ENCODE peak calls at places on chromosomes 16 and 17, in seven cellular contexts. L is HCT116, V is SK-N-SH, G is H1, N is HepG2, T is K562, O is GM12878. J is an unnamed sample.

GRCh38 chr17:35046740-35047283 is 16.7 kb downstream of the RFFL start:
- DNase-seq in N (peak), L (no peak), O (peak), V (peak), G (no peak), T (peak), J (no peak)

GRCh38 chr17:1714488-1714979 is 4.4 kb upstream of the TLCD2 start:
- DNase-seq in L (peak), V (peak), O (no peak), N (peak), T (peak), G (peak), J (peak)

GRCh38 chr16:72050769-72051464 is 3.4 kb upstream of the HP start:
- DNase-seq in V (no peak), T (no peak), L (no peak), N (no peak), O (no peak), G (no peak), J (no peak)

GRCh38 chr17:28189667-28190066 is 129.3 kb upstream of the TMEM97 start:
- DNase-seq in O (no peak), T (no peak), L (no peak), G (no peak), V (no peak), N (no peak), J (no peak)

GRCh38 chr16:20740007-20740883 is 1.4 kb downstream of the THUMPD1 start:
- DNase-seq in G (no peak), L (no peak), T (no peak), N (peak), V (peak), O (no peak), J (no peak)

GRCh38 chr16:67431805-67432476 is 1.0 kb downstream of the HSD11B2 start:
- DNase-seq in V (peak), N (no peak), O (no peak), G (no peak), T (no peak), L (no peak), J (no peak)

GRCh38 chr17:57294629-57295501 is 38.5 kb downstream of the MSI2 start:
- DNase-seq in G (no peak), T (peak), L (peak), O (no peak), V (peak), N (peak), J (no peak)

GRCh38 chr17:27318633-27319032 is 24.7 kb downstream of the WSB1 start:
- DNase-seq in N (no peak), T (no peak), V (no peak), O (no peak), L (no peak), G (no peak), J (no peak)

GRCh38 chr16:524274-525011 is 3.1 kb upstream of the CAPN15 start:
- DNase-seq in V (no peak), L (no peak), N (no peak), T (no peak), O (no peak), G (no peak), J (no peak)

DNA sequence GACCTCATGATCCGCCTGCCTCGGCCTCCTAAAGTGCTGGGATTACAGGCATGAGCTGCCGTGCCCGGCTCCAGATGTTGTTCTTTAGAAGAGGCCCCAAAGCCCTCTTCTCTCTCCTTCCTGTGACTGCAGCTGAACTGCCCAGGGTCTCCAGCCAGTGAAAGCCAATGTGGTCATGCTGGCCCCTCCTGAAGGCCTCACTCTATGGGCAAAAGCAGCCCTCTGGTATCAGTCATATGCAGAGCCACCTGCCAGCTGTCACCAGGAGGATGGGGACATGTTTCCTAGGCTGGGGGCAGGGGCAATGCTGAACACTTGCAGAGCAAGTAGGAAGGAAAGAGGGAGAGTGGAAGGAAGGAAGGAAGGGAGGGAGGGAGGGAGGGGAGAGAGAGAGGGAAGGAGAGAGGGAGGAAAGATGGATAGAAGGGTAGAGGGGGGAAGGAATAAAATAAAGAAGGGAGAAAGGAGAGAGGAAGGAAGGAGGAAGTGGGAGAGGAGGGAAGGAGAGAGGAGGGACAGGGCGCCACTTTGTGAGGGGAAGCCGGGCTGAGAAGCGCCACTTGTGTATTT is 36.0 kb downstream of the SOCS3 start:
- DNase-seq in V (peak), T (no peak), G (no peak), L (no peak), O (no peak), N (no peak), J (no peak)
- TF ChIP-seq JUND in V (no peak), T (no peak), G (no peak), L (no peak), O (no peak), N (no peak), J (no peak)

GRCh38 chr16:12321363-12321762 is 344.8 kb downstream of the SNX29 start:
- DNase-seq in G (no peak), O (no peak), V (no peak), T (no peak), L (no peak), N (peak), J (no peak)

GRCh38 chr16:12318661-12319463 is 342.3 kb downstream of the SNX29 start:
- DNase-seq in T (no peak), O (no peak), V (no peak), G (no peak), N (peak), L (no peak), J (no peak)

GRCh38 chr16:12317856-12318591 is 341.5 kb downstream of the SNX29 start:
- DNase-seq in O (no peak), V (no peak), T (no peak), L (no peak), N (no peak), G (no peak), J (no peak)

GRCh38 chr16:12319464-12320030 is 343.0 kb downstream of the SNX29 start:
- DNase-seq in G (no peak), N (no peak), L (no peak), O (no peak), T (no peak), V (no peak), J (no peak)

GRCh38 chr16:12320298-12320706 is 343.8 kb downstream of the SNX29 start:
- DNase-seq in G (no peak), T (no peak), L (no peak), N (no peak), V (no peak), O (no peak), J (no peak)
- TF ChIP-seq JUND in G (no peak), T (no peak), L (no peak), N (no peak), V (no peak), O (no peak), J (no peak)

GRCh38 chr16:50789757-50790156 is 47.9 kb downstream of the CYLD start:
- DNase-seq in O (no peak), T (no peak), V (no peak), N (no peak), G (no peak), L (no peak), J (no peak)
- TF ChIP-seq JUND in O (no peak), T (no peak), V (no peak), N (no peak), G (no peak), L (no peak), J (no peak)

DNA sequence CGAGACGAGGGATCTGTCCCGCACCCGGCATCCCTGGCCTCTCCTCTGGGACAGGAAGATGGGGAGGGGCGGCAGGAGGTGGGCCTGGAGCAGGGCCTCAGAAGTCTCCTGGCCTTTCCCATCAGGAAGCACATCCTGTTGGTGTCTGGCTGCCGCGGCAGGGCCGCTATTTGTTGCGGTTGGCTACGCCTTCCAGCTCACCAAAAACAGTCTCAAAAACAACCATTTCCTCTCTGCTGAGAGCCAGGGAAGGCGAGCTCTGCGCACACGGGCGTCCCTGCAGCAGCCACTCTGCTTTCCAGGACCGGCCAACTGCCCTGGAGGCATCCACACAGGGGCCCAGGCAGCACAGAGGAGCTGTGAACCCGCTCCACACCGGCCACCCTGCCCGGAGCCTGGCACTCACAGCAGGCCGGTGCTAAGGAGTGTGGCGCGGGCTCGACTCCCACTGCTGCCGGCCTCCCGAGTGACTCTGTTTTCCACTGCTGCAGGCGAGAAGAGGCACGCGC is at the start of gene TMEM204:
- DNase-seq in G (no peak), V (peak), N (no peak), O (no peak), L (no peak), T (no peak), J (no peak)
- TF ChIP-seq JUND in G (no peak), V (no peak), N (no peak), O (no peak), L (no peak), T (no peak), J (no peak)

GRCh38 chr16:88445583-88445960 is 7.5 kb upstream of the ZFPM1 start:
- DNase-seq in T (no peak), G (no peak), O (no peak), L (no peak), V (no peak), N (no peak), J (no peak)

GRCh38 chr16:88442811-88443576 is 10.1 kb upstream of the ZFPM1 start:
- DNase-seq in N (peak), O (no peak), L (peak), T (peak), G (peak), V (peak), J (peak)

GRCh38 chr16:88446061-88446460 is 7.0 kb upstream of the ZFPM1 start:
- DNase-seq in L (no peak), G (no peak), N (no peak), T (no peak), V (no peak), O (no peak), J (no peak)

GRCh38 chr16:88446736-88447135 is 6.3 kb upstream of the ZFPM1 start:
- DNase-seq in G (no peak), N (no peak), T (no peak), O (no peak), L (no peak), V (no peak), J (no peak)

GRCh38 chr16:88444826-88445582 is 8.1 kb upstream of the ZFPM1 start:
- DNase-seq in O (no peak), G (no peak), V (no peak), L (no peak), T (no peak), N (no peak), J (no peak)
- TF ChIP-seq JUND in O (no peak), G (no peak), V (no peak), L (no peak), T (no peak), N (no peak), J (no peak)

DNA sequence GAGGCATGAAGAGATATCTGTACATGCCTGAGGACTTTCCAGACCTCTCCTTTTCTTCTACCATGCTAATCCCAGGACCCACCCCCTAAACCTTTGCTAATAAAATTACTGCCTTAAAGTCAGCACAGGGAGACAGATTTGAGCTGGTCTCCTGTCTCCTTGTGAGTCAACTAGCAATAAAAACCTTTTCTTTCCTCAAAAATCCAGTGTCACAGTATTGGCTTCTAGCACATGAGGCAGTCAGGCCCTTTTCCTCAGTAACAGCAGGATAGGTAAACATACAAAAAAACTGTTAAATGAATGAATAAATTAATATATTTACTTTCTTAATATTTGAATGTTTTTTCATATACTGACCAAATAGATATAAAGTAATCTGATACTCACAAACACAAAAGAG is 41.3 kb downstream of the ABCA10 start:
- DNase-seq in G (no peak), T (no peak), O (no peak), L (no peak), N (no peak), V (no peak), J (no peak)
- TF ChIP-seq JUND in G (no peak), T (no peak), O (no peak), L (no peak), N (no peak), V (no peak), J (no peak)

GRCh38 chr16:85479972-85480726 is 133.0 kb upstream of the GSE1 start:
- DNase-seq in L (no peak), N (no peak), O (no peak), G (peak), T (no peak), V (no peak), J (peak)

GRCh38 chr16:85481206-85481605 is 131.9 kb upstream of the GSE1 start:
- DNase-seq in O (no peak), N (no peak), V (no peak), T (no peak), G (no peak), L (no peak), J (no peak)

GRCh38 chr16:85481738-85482137 is 131.4 kb upstream of the GSE1 start:
- DNase-seq in L (no peak), O (no peak), V (no peak), G (no peak), T (no peak), N (no peak), J (no peak)

GRCh38 chr16:85483424-85483823 is 129.7 kb upstream of the GSE1 start:
- DNase-seq in T (no peak), O (no peak), G (no peak), L (no peak), N (no peak), V (no peak), J (no peak)

DNA sequence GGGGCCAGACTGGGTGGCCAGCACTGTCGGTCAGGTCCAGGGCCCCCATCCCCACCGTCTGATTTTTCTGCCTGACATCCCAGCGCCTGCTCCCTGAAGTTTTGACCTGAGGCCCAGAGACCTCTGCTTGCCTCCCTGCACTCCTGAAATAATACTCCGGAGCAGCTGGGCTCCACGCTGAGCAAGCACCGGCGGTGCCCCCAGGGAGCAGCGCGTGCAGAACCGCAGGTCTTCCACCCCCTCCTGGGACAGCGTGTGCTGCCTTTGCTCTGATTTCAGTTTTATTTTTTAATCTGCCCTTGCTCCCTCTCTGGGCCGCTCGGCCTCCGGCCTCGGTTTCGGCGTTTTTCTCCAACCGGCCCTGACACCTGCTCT is 132.4 kb upstream of the GSE1 start:
- DNase-seq in V (no peak), N (no peak), T (no peak), O (no peak), L (no peak), G (no peak), J (no peak)
- TF ChIP-seq JUND in V (no peak), N (no peak), T (no peak), O (no peak), L (no peak), G (no peak), J (no peak)

GRCh38 chr16:1975432-1976215 is 3.8 kb downstream of the TBL3 start:
- DNase-seq in G (no peak), N (no peak), T (no peak), L (no peak), V (no peak), O (no peak), J (no peak)
- TF ChIP-seq JUND in G (no peak), N (no peak), T (no peak), L (no peak), V (no peak), O (no peak), J (no peak)

GRCh38 chr16:29744541-29745101 is 1.2 kb downstream of the C16orf54 start:
- DNase-seq in V (no peak), N (no peak), O (no peak), L (no peak), G (no peak), T (no peak), J (no peak)
- TF ChIP-seq JUND in V (no peak), N (no peak), O (no peak), L (no peak), G (no peak), T (no peak), J (no peak)

GRCh38 chr16:57591870-57592485 is 36.5 kb upstream of the ADGRG1 start:
- DNase-seq in G (no peak), N (no peak), L (no peak), T (no peak), O (no peak), V (no peak), J (no peak)

GRCh38 chr16:57591086-57591869 is 37.2 kb upstream of the ADGRG1 start:
- DNase-seq in T (peak), O (no peak), L (peak), N (peak), G (peak), V (peak), J (peak)

GRCh38 chr16:57593990-57594389 is 34.4 kb upstream of the ADGRG1 start:
- DNase-seq in G (no peak), V (no peak), O (no peak), T (no peak), L (no peak), N (no peak), J (no peak)

GRCh38 chr16:57593021-57593420 is 35.4 kb upstream of the ADGRG1 start:
- DNase-seq in G (no peak), O (no peak), N (no peak), T (no peak), V (no peak), L (no peak), J (no peak)

GRCh38 chr16:57592591-57593003 is 35.8 kb upstream of the ADGRG1 start:
- DNase-seq in L (no peak), N (no peak), G (no peak), O (no peak), V (no peak), T (no peak), J (no peak)
- TF ChIP-seq JUND in L (no peak), N (no peak), G (no peak), O (no peak), V (no peak), T (no peak), J (no peak)

J was measured in T47D.